ENCODE peak calls at places on chromosome 12, in seven cellular contexts. R is NCI-H460, W is GM10248, E is breast epithelium, S is OCI-LY7, X is T1000, P is NCI-H2081. Y is an unnamed sample.
A peak's percentile ranks its signal among the peaks of the same experiment; 100 is the strongest.

GRCh38 chr12:131608740-131609665 is 101.9 kb upstream of the SFSWAP start:
- DNase-seq in E (peak; percentile 36), W (peak; percentile 72), X (no peak), R (peak; percentile 54), S (peak; percentile 50), P (peak; percentile 37), Y (peak; percentile 6)

GRCh38 chr12:101764393-101764792 is 25.1 kb upstream of the SYCP3 start:
- DNase-seq in S (no peak), W (no peak), E (no peak), R (no peak), X (no peak), P (no peak), Y (no peak)

GRCh38 chr12:127998936-127999467 is 268.0 kb upstream of the TMEM132C start:
- DNase-seq in S (no peak), P (no peak), X (peak; percentile 38), E (no peak), R (no peak), W (no peak), Y (no peak)

GRCh38 chr12:3672113-3672509 is 80.8 kb downstream of the CRACR2A start:
- DNase-seq in X (no peak), W (no peak), R (no peak), S (no peak), P (no peak), E (no peak), Y (no peak)

GRCh38 chr12:72141381-72141780 is 130.8 kb upstream of the TRHDE start:
- DNase-seq in W (peak; percentile 34), R (no peak), S (peak; percentile 3), X (no peak), P (peak; percentile 67), E (no peak), Y (no peak)

GRCh38 chr12:86264451-86265328 is 8.5 kb upstream of the MGAT4C start:
- DNase-seq in E (peak; percentile 79), S (no peak), R (no peak), W (no peak), X (no peak), P (peak; percentile 64), Y (no peak)

GRCh38 chr12:123986374-123986920 is 13.4 kb downstream of the ZNF664 start:
- DNase-seq in E (no peak), P (no peak), S (no peak), W (no peak), R (no peak), X (no peak), Y (no peak)

GRCh38 chr12:82407481-82407880 is 49.2 kb downstream of the METTL25 start:
- DNase-seq in E (no peak), P (no peak), R (no peak), W (no peak), X (no peak), S (no peak), Y (peak; percentile 86)

GRCh38 chr12:52826611-52827498 is 7.3 kb downstream of the KRT79 start:
- DNase-seq in P (no peak), X (no peak), R (no peak), E (no peak), S (no peak), W (no peak), Y (no peak)

GRCh38 chr12:59087077-59087673 is 166.9 kb upstream of the LRIG3 start:
- DNase-seq in X (no peak), R (no peak), P (no peak), W (no peak), E (no peak), S (no peak), Y (peak; percentile 43)

GRCh38 chr12:1533205-1533601 is 61.2 kb downstream of the FBXL14 start:
- DNase-seq in R (no peak), E (no peak), S (peak; percentile 78), W (no peak), X (no peak), P (no peak), Y (no peak)

GRCh38 chr12:80847575-80847974 is 90.2 kb downstream of the LIN7A start:
- DNase-seq in W (no peak), X (no peak), E (no peak), S (no peak), P (peak; percentile 17), R (no peak), Y (no peak)

GRCh38 chr12:2609020-2609419 is 185.8 kb upstream of the FKBP4 start:
- DNase-seq in E (no peak), W (no peak), P (no peak), X (no peak), S (no peak), R (no peak), Y (no peak)

GRCh38 chr12:107632246-107632645 is 53.4 kb upstream of the PWP1 start:
- DNase-seq in E (no peak), W (no peak), X (no peak), R (no peak), P (no peak), S (no peak), Y (no peak)

GRCh38 chr12:94697631-94698030 is 47.3 kb upstream of the TMCC3 start:
- DNase-seq in E (no peak), R (no peak), W (no peak), P (no peak), S (no peak), X (no peak), Y (no peak)

GRCh38 chr12:58917699-58918334 is 2.5 kb downstream of the LRIG3 start:
- DNase-seq in R (no peak), W (no peak), E (no peak), P (no peak), X (no peak), S (no peak), Y (peak; percentile 59)

GRCh38 chr12:46266382-46266791 is 2.5 kb downstream of the SLC38A1 start:
- DNase-seq in E (no peak), P (peak; percentile 11), R (peak; percentile 36), X (no peak), S (peak; percentile 42), W (no peak), Y (no peak)

GRCh38 chr12:113778432-113779128 is 187.5 kb downstream of the RBM19 start:
- DNase-seq in R (no peak), E (no peak), S (no peak), W (no peak), X (no peak), P (no peak), Y (no peak)

GRCh38 chr12:94374124-94374523 is 85.5 kb downstream of the CEP83 start:
- DNase-seq in X (no peak), S (no peak), E (no peak), R (no peak), W (no peak), P (no peak), Y (no peak)